ENCODE peak calls at places on chromosomes 3 and 15, in seven cellular contexts. One of them, this sample, is unnamed.

GRCh38 chr3:82676356-82677026 is 915.0 kb upstream of the GBE1 start:
- DNase-seq in caudate nucleus: no peak
- DNase-seq in HFFc6: no peak
- DNase-seq in central memory CD4-positive, alpha-beta T cell: no peak
- DNase-seq in OCI-LY7: no peak
- DNase-seq in natural killer cell treated with Interleukin-12 subunit alpha and Interleukin-12 subunit beta and Interleukin-15 and Interleukin-18, amount 100 ng/mL, for 72 hours: no peak
- DNase-seq in tibial nerve: no peak
- DNase-seq in this sample: no peak

GRCh38 chr15:44394062-44394461 is 33.4 kb upstream of the CTDSPL2 start:
- DNase-seq in natural killer cell treated with Interleukin-12 subunit alpha and Interleukin-12 subunit beta and Interleukin-15 and Interleukin-18, amount 100 ng/mL, for 72 hours: no peak
- DNase-seq in caudate nucleus: no peak
- DNase-seq in HFFc6: no peak
- DNase-seq in OCI-LY7: no peak
- DNase-seq in tibial nerve: no peak
- DNase-seq in central memory CD4-positive, alpha-beta T cell: no peak
- DNase-seq in this sample: no peak

GRCh38 chr3:161347726-161348125 is 23.6 kb downstream of the SPTSSB start:
- DNase-seq in central memory CD4-positive, alpha-beta T cell: no peak
- DNase-seq in tibial nerve: no peak
- DNase-seq in HFFc6: no peak
- DNase-seq in natural killer cell treated with Interleukin-12 subunit alpha and Interleukin-12 subunit beta and Interleukin-15 and Interleukin-18, amount 100 ng/mL, for 72 hours: no peak
- DNase-seq in caudate nucleus: no peak
- DNase-seq in OCI-LY7: no peak
- DNase-seq in this sample: no peak

GRCh38 chr3:128804017-128804816 is 75.2 kb upstream of the ACAD9 start:
- DNase-seq in HFFc6: no peak
- DNase-seq in central memory CD4-positive, alpha-beta T cell: peak
- DNase-seq in natural killer cell treated with Interleukin-12 subunit alpha and Interleukin-12 subunit beta and Interleukin-15 and Interleukin-18, amount 100 ng/mL, for 72 hours: peak
- DNase-seq in OCI-LY7: peak
- DNase-seq in caudate nucleus: no peak
- DNase-seq in tibial nerve: no peak
- DNase-seq in this sample: no peak

GRCh38 chr3:37987751-37988179 is 2.8 kb upstream of the VILL start:
- DNase-seq in tibial nerve: no peak
- DNase-seq in natural killer cell treated with Interleukin-12 subunit alpha and Interleukin-12 subunit beta and Interleukin-15 and Interleukin-18, amount 100 ng/mL, for 72 hours: no peak
- DNase-seq in HFFc6: no peak
- DNase-seq in OCI-LY7: no peak
- DNase-seq in caudate nucleus: no peak
- DNase-seq in central memory CD4-positive, alpha-beta T cell: no peak
- DNase-seq in this sample: no peak

GRCh38 chr3:185744997-185745843 is 79.6 kb downstream of the IGF2BP2 start:
- DNase-seq in natural killer cell treated with Interleukin-12 subunit alpha and Interleukin-12 subunit beta and Interleukin-15 and Interleukin-18, amount 100 ng/mL, for 72 hours: no peak
- DNase-seq in HFFc6: peak
- DNase-seq in central memory CD4-positive, alpha-beta T cell: no peak
- DNase-seq in caudate nucleus: no peak
- DNase-seq in OCI-LY7: peak
- DNase-seq in tibial nerve: no peak
- DNase-seq in this sample: no peak

GRCh38 chr3:167852216-167852615 is 116.7 kb downstream of the SERPINI1 start:
- DNase-seq in HFFc6: no peak
- DNase-seq in natural killer cell treated with Interleukin-12 subunit alpha and Interleukin-12 subunit beta and Interleukin-15 and Interleukin-18, amount 100 ng/mL, for 72 hours: no peak
- DNase-seq in caudate nucleus: no peak
- DNase-seq in OCI-LY7: no peak
- DNase-seq in tibial nerve: no peak
- DNase-seq in central memory CD4-positive, alpha-beta T cell: no peak
- DNase-seq in this sample: no peak

GRCh38 chr3:128555098-128555825 is 62.3 kb upstream of the GATA2 start:
- DNase-seq in HFFc6: no peak
- DNase-seq in natural killer cell treated with Interleukin-12 subunit alpha and Interleukin-12 subunit beta and Interleukin-15 and Interleukin-18, amount 100 ng/mL, for 72 hours: no peak
- DNase-seq in caudate nucleus: no peak
- DNase-seq in OCI-LY7: no peak
- DNase-seq in tibial nerve: no peak
- DNase-seq in central memory CD4-positive, alpha-beta T cell: no peak
- DNase-seq in this sample: peak

GRCh38 chr3:106119691-106120090 is 250.9 kb upstream of the CBLB start:
- DNase-seq in tibial nerve: no peak
- DNase-seq in OCI-LY7: no peak
- DNase-seq in caudate nucleus: no peak
- DNase-seq in central memory CD4-positive, alpha-beta T cell: no peak
- DNase-seq in HFFc6: peak
- DNase-seq in natural killer cell treated with Interleukin-12 subunit alpha and Interleukin-12 subunit beta and Interleukin-15 and Interleukin-18, amount 100 ng/mL, for 72 hours: no peak
- DNase-seq in this sample: no peak

GRCh38 chr3:140736863-140737460 is 59.1 kb downstream of the TRIM42 start:
- DNase-seq in caudate nucleus: no peak
- DNase-seq in central memory CD4-positive, alpha-beta T cell: no peak
- DNase-seq in tibial nerve: peak
- DNase-seq in natural killer cell treated with Interleukin-12 subunit alpha and Interleukin-12 subunit beta and Interleukin-15 and Interleukin-18, amount 100 ng/mL, for 72 hours: no peak
- DNase-seq in HFFc6: no peak
- DNase-seq in OCI-LY7: peak
- DNase-seq in this sample: peak

GRCh38 chr3:128353991-128354687 is 112.6 kb downstream of the DNAJB8 start:
- DNase-seq in central memory CD4-positive, alpha-beta T cell: no peak
- DNase-seq in OCI-LY7: no peak
- DNase-seq in natural killer cell treated with Interleukin-12 subunit alpha and Interleukin-12 subunit beta and Interleukin-15 and Interleukin-18, amount 100 ng/mL, for 72 hours: no peak
- DNase-seq in caudate nucleus: no peak
- DNase-seq in HFFc6: no peak
- DNase-seq in tibial nerve: no peak
- DNase-seq in this sample: no peak

This sample was measured in uterus.